ENCODE peak calls at places on chromosome 1, in seven cellular contexts. F, I, G, Y, J, Q and E are unnamed samples.

GRCh38 chr1:62082456-62083363 is 111.9 kb upstream of the L1TD1 start:
- DNase-seq in F (peak; percentile 18), I (peak; percentile 19), G (peak; percentile 15), Y (peak; percentile 61), J (no peak), Q (peak; percentile 19), E (no peak)

GRCh38 chr1:155254228-155254713 is 1.0 kb downstream of the ENTREP3 start:
- DNase-seq in F (no peak), I (no peak), G (no peak), Y (no peak), J (no peak), Q (no peak), E (no peak)

GRCh38 chr1:223337174-223337869 is 26.7 kb downstream of the SUSD4 start:
- DNase-seq in F (no peak), I (no peak), G (no peak), Y (no peak), J (no peak), Q (no peak), E (no peak)

GRCh38 chr1:150194381-150195031 is 41.4 kb downstream of the ANP32E start:
- DNase-seq in F (no peak), I (no peak), G (no peak), Y (peak; percentile 34), J (no peak), Q (no peak), E (no peak)

GRCh38 chr1:247113094-247113497 is 8.9 kb upstream of the ZNF669 start:
- DNase-seq in F (no peak), I (no peak), G (peak; percentile 16), Y (no peak), J (no peak), Q (no peak), E (no peak)

GRCh38 chr1:215476541-215476940 is 90.6 kb upstream of the KCTD3 start:
- DNase-seq in F (no peak), I (no peak), G (no peak), Y (no peak), J (no peak), Q (no peak), E (no peak)

GRCh38 chr1:154263465-154264332 is 8.7 kb upstream of the HAX1 start:
- DNase-seq in F (no peak), I (no peak), G (no peak), Y (no peak), J (no peak), Q (no peak), E (no peak)

GRCh38 chr1:91680556-91680955 is 179.9 kb downstream of the CDC7 start:
- DNase-seq in F (no peak), I (no peak), G (no peak), Y (no peak), J (no peak), Q (no peak), E (no peak)

GRCh38 chr1:27935721-27936120 is 921 bp downstream of the SMPDL3B start:
- DNase-seq in F (no peak), I (no peak), G (no peak), Y (no peak), J (no peak), Q (no peak), E (no peak)

GRCh38 chr1:206050655-206051235 is 2.2 kb upstream of the RHEX start:
- DNase-seq in F (no peak), I (no peak), G (no peak), Y (no peak), J (no peak), Q (peak; percentile 3), E (no peak)

GRCh38 chr1:247444571-247444970 is 13.3 kb downstream of the OR2B11 start:
- DNase-seq in F (no peak), I (no peak), G (no peak), Y (no peak), J (no peak), Q (no peak), E (no peak)

GRCh38 chr1:86370627-86371026 is 25.5 kb downstream of the ODF2L start:
- DNase-seq in F (no peak), I (no peak), G (no peak), Y (peak; percentile 24), J (no peak), Q (no peak), E (no peak)

GRCh38 chr1:54007613-54008012 is 10.4 kb downstream of the LDLRAD1 start:
- DNase-seq in F (no peak), I (no peak), G (no peak), Y (no peak), J (no peak), Q (no peak), E (no peak)

GRCh38 chr1:66395202-66396061 is 138.5 kb upstream of the SGIP1 start:
- DNase-seq in F (no peak), I (no peak), G (no peak), Y (peak; percentile 78), J (no peak), Q (no peak), E (no peak)

GRCh38 chr1:169694304-169694703 is 17.1 kb downstream of the SELL start:
- DNase-seq in F (no peak), I (no peak), G (no peak), Y (no peak), J (no peak), Q (peak; percentile 85), E (no peak)

GRCh38 chr1:183267646-183268431 is 81.8 kb downstream of the LAMC2 start:
- DNase-seq in F (no peak), I (no peak), G (no peak), Y (peak; percentile 97), J (no peak), Q (no peak), E (peak; percentile 59)

GRCh38 chr1:156474966-156475365 is 25.6 kb downstream of the MEF2D start:
- DNase-seq in F (no peak), I (no peak), G (no peak), Y (no peak), J (no peak), Q (no peak), E (no peak)
- H3K27ac ChIP-seq in F (no peak overlapping the region), I (peak overlapping the region; percentile 98), G (peak overlapping the region; percentile 65), Y (no peak overlapping the region), J (no peak overlapping the region), Q (no peak overlapping the region), E (peak overlapping the region; percentile 94)

DNA sequence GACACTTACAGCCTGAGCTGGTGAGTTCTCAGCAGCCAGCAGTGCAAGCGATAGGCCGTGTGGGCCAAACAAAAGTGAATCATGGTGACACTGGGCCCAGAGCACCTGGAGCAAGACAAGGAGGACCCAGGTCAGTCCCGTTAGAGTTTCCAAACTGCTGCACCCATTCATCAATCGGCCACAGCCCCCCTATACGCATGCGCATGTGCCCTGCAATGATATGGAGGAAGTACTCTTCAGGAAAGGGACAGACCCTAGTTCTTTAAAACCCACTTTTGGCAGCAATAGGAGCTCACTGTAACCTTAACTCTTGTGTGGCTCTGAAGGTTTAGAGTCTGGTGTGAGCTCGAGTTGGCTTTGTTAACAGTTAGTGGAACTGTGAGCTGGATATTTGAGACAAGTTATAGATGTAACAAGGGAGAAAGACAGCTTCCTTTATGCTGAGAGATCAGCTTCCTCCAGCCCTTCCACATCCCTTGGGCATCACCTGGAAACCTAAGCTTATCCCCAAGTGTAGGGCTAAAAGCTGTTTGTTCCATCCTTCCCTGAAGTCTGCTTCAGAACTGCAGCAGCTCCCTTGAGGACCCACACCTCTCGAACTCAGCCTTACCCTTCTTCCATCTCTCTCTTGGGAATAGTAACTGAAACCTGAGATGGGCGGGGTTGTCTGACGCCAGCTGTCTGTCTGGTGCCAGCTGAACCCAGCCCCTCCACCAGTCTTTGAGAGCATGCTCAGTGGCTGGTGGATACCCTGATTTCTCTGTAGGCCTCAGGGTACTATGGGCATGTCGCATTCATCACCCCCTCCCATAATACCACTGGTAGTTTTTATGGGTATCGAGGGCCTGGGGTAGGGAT is 17.7 kb downstream of the NMNAT1 start:
- DNase-seq in F (no peak), I (no peak), G (no peak), Y (peak; percentile 2), J (no peak), Q (no peak), E (no peak)
- H3K27ac ChIP-seq in F (no peak overlapping the region), I (no peak overlapping the region), G (no peak overlapping the region), Y (peak overlapping the region; percentile 84), J (no peak overlapping the region), Q (no peak overlapping the region), E (no peak overlapping the region)

DNA sequence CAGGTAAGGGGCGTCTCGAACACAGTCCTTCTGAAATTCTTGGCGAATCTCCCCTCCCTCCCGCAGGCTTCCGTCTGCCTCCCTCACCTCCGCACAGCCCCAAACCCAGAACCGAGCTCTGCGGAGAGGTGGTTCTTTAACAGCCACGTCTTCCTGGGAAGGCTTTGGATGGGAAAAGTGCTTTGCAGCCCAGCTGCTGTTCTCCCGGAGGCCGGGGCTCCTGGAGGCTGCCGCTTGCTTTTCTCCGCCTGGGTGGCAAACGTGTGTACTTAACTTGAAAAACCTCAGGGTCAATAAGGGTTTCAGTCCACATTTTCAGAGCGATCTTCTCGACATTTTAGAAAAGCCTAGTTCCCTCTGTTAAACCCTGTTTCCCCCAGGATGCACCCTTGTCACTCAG is 109.3 kb downstream of the PRDM16 start:
- DNase-seq in F (no peak), I (no peak), G (no peak), Y (no peak), J (no peak), Q (no peak), E (no peak)
- H3K27ac ChIP-seq in F (no peak overlapping the region), I (no peak overlapping the region), G (no peak overlapping the region), Y (no peak overlapping the region), J (no peak overlapping the region), Q (no peak overlapping the region), E (peak overlapping the region; percentile 6)

GRCh38 chr1:236893626-236894545 is 98.8 kb downstream of the MTR start:
- DNase-seq in F (no peak), I (no peak), G (no peak), Y (no peak), J (no peak), Q (no peak), E (no peak)

GRCh38 chr1:236887081-236887480 is 92.0 kb downstream of the MTR start:
- DNase-seq in F (no peak), I (no peak), G (no peak), Y (no peak), J (no peak), Q (no peak), E (no peak)

GRCh38 chr1:236888903-236889302 is 93.8 kb downstream of the MTR start:
- DNase-seq in F (no peak), I (peak; percentile 54), G (peak; percentile 67), Y (peak; percentile 14), J (no peak), Q (no peak), E (peak; percentile 71)

GRCh38 chr1:236888126-236888525 is 93.0 kb downstream of the MTR start:
- DNase-seq in F (no peak), I (no peak), G (no peak), Y (no peak), J (no peak), Q (no peak), E (no peak)

DNA sequence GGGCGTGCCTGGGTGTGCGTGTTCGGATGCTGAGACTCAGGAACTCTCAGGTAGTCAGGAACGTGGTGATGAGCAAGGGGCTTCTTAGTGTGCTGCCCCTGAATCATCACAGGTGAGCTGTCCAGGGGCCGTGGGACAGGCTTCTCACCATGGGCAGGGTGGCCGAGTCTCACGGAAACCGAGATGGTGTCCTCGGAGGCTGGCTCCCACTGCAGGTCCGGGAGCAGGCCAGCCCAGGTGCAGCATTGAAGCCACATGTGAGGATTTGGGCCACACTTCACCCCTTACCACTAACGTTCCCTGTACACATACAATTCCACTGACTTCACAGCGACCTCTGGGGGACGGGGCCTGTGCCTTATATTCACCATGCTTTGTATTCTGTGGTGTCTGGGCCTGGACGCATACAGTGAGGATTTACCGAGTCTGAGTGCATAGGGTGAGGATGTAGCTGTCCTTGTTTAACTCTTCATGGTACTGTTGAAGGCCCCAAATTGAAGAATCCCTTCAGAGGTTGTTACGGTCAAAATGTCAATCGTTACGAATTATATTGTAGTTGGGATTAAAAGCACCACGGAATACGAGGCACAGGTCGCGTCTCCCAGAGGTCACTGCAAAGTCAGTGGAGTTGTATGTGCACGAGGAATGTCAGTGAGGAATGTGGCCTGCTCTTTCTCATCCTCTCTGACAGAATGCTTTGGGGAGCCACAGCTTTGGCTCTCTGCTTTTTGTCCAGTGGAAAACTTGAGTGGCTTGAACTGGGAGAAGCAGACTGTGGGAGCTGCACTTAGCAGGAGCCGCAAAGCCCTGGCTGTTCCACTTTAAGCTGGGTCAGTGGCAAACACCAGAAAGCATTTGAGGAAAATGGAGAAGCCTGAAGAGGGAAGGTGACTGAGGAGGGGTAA is 95.3 kb downstream of the MTR start:
- DNase-seq in F (peak; percentile 6), I (peak; percentile 29), G (peak; percentile 17), Y (peak; percentile 33), J (no peak), Q (no peak), E (no peak)
- H3K27ac ChIP-seq in F (peak overlapping the region; percentile 5), I (peak overlapping the region; percentile 34), G (peak overlapping the region; percentile 88), Y (peak overlapping the region; percentile 100), J (no peak overlapping the region), Q (no peak overlapping the region), E (no peak overlapping the region)